ENCODE peak calls at places on chromosomes 1 and 21, in six cellular contexts. One of them, this sample, is unnamed.

GRCh38 chr21:41350436-41351155 is 11.2 kb upstream of the MX2 start:
- DNase-seq in foreskin fibroblast: no peak
- DNase-seq in HT1080: no peak
- DNase-seq in amniotic stem cell: no peak
- DNase-seq in posterior cingulate gyrus: no peak
- DNase-seq in fibroblast of pulmonary artery: no peak
- DNase-seq in this sample: no peak

GRCh38 chr1:208541225-208541855 is 297.2 kb upstream of the PLXNA2 start:
- DNase-seq in foreskin fibroblast: no peak
- DNase-seq in HT1080: peak
- DNase-seq in amniotic stem cell: no peak
- DNase-seq in posterior cingulate gyrus: no peak
- DNase-seq in fibroblast of pulmonary artery: no peak
- DNase-seq in this sample: no peak

GRCh38 chr1:94165843-94166242 is 44.9 kb upstream of the ABCA4 start:
- DNase-seq in foreskin fibroblast: no peak
- DNase-seq in HT1080: no peak
- DNase-seq in amniotic stem cell: no peak
- DNase-seq in posterior cingulate gyrus: no peak
- DNase-seq in fibroblast of pulmonary artery: no peak
- DNase-seq in this sample: no peak

GRCh38 chr1:21666572-21667320 is 2.4 kb downstream of the RAP1GAP start:
- DNase-seq in foreskin fibroblast: no peak
- DNase-seq in HT1080: no peak
- DNase-seq in amniotic stem cell: no peak
- DNase-seq in posterior cingulate gyrus: no peak
- DNase-seq in fibroblast of pulmonary artery: peak
- DNase-seq in this sample: no peak

GRCh38 chr1:194929376-194929775 is 1678.9 kb downstream of the KCNT2 start:
- DNase-seq in foreskin fibroblast: no peak
- DNase-seq in HT1080: no peak
- DNase-seq in amniotic stem cell: no peak
- DNase-seq in posterior cingulate gyrus: no peak
- DNase-seq in fibroblast of pulmonary artery: peak
- DNase-seq in this sample: no peak

GRCh38 chr1:228090613-228091081 is 8.1 kb downstream of the ARF1 start:
- DNase-seq in foreskin fibroblast: peak
- DNase-seq in HT1080: no peak
- DNase-seq in amniotic stem cell: no peak
- DNase-seq in posterior cingulate gyrus: no peak
- DNase-seq in fibroblast of pulmonary artery: peak
- DNase-seq in this sample: no peak

GRCh38 chr1:34736711-34737110 is 18.1 kb upstream of the GJB5 start:
- DNase-seq in foreskin fibroblast: no peak
- DNase-seq in HT1080: no peak
- DNase-seq in amniotic stem cell: no peak
- DNase-seq in posterior cingulate gyrus: no peak
- DNase-seq in fibroblast of pulmonary artery: no peak
- DNase-seq in this sample: no peak

GRCh38 chr1:210726621-210727020 is 397.9 kb downstream of the HHAT start:
- DNase-seq in foreskin fibroblast: no peak
- DNase-seq in HT1080: no peak
- DNase-seq in amniotic stem cell: no peak
- DNase-seq in posterior cingulate gyrus: peak
- DNase-seq in fibroblast of pulmonary artery: peak
- DNase-seq in this sample: peak

GRCh38 chr1:202145325-202146140 is 996 bp upstream of the ARL8A start:
- DNase-seq in foreskin fibroblast: no peak
- DNase-seq in HT1080: no peak
- DNase-seq in amniotic stem cell: no peak
- DNase-seq in posterior cingulate gyrus: no peak
- DNase-seq in fibroblast of pulmonary artery: no peak
- DNase-seq in this sample: peak

GRCh38 chr1:153742411-153743142 is 14.7 kb downstream of the INTS3 start:
- DNase-seq in foreskin fibroblast: no peak
- DNase-seq in HT1080: no peak
- DNase-seq in amniotic stem cell: no peak
- DNase-seq in posterior cingulate gyrus: no peak
- DNase-seq in fibroblast of pulmonary artery: peak
- DNase-seq in this sample: no peak

GRCh38 chr1:23930861-23931471 is 17.8 kb upstream of the CNR2 start:
- DNase-seq in foreskin fibroblast: peak
- DNase-seq in HT1080: no peak
- DNase-seq in amniotic stem cell: peak
- DNase-seq in posterior cingulate gyrus: no peak
- DNase-seq in fibroblast of pulmonary artery: peak
- DNase-seq in this sample: no peak

GRCh38 chr1:187985897-187986654 is 1157.3 kb downstream of the PLA2G4A start:
- DNase-seq in foreskin fibroblast: peak
- DNase-seq in HT1080: no peak
- DNase-seq in amniotic stem cell: no peak
- DNase-seq in posterior cingulate gyrus: no peak
- DNase-seq in fibroblast of pulmonary artery: no peak
- DNase-seq in this sample: no peak

GRCh38 chr1:206742702-206743383 is 27.7 kb upstream of the IL19 start:
- DNase-seq in foreskin fibroblast: no peak
- DNase-seq in HT1080: no peak
- DNase-seq in amniotic stem cell: no peak
- DNase-seq in posterior cingulate gyrus: no peak
- DNase-seq in fibroblast of pulmonary artery: no peak
- DNase-seq in this sample: no peak

GRCh38 chr1:151048645-151049032 is 1.1 kb downstream of the C1orf56 start:
- DNase-seq in foreskin fibroblast: no peak
- DNase-seq in HT1080: no peak
- DNase-seq in amniotic stem cell: no peak
- DNase-seq in posterior cingulate gyrus: no peak
- DNase-seq in fibroblast of pulmonary artery: no peak
- DNase-seq in this sample: no peak

GRCh38 chr21:43211085-43212071 is 42.6 kb downstream of the CRYAA start:
- DNase-seq in foreskin fibroblast: no peak
- DNase-seq in HT1080: no peak
- DNase-seq in amniotic stem cell: no peak
- DNase-seq in posterior cingulate gyrus: no peak
- DNase-seq in fibroblast of pulmonary artery: peak
- DNase-seq in this sample: no peak

GRCh38 chr1:103516693-103517092 is 8.8 kb upstream of the RNPC3 start:
- DNase-seq in foreskin fibroblast: no peak
- DNase-seq in HT1080: peak
- DNase-seq in amniotic stem cell: no peak
- DNase-seq in posterior cingulate gyrus: no peak
- DNase-seq in fibroblast of pulmonary artery: peak
- DNase-seq in this sample: no peak

GRCh38 chr21:26082549-26082948 is 88.0 kb downstream of the APP start:
- DNase-seq in foreskin fibroblast: no peak
- DNase-seq in HT1080: no peak
- DNase-seq in amniotic stem cell: no peak
- DNase-seq in posterior cingulate gyrus: no peak
- DNase-seq in fibroblast of pulmonary artery: no peak
- DNase-seq in this sample: no peak

GRCh38 chr1:89855413-89856123 is 34.7 kb downstream of the LRRC8D start:
- DNase-seq in foreskin fibroblast: peak
- DNase-seq in HT1080: peak
- DNase-seq in amniotic stem cell: peak
- DNase-seq in posterior cingulate gyrus: no peak
- DNase-seq in fibroblast of pulmonary artery: peak
- DNase-seq in this sample: no peak

GRCh38 chr1:40038693-40039092 is 1.8 kb upstream of the CAP1 start:
- DNase-seq in foreskin fibroblast: no peak
- DNase-seq in HT1080: no peak
- DNase-seq in amniotic stem cell: no peak
- DNase-seq in posterior cingulate gyrus: no peak
- DNase-seq in fibroblast of pulmonary artery: no peak
- DNase-seq in this sample: no peak

GRCh38 chr21:45309541-45310381 is 22.1 kb upstream of the POFUT2 start:
- DNase-seq in foreskin fibroblast: no peak
- DNase-seq in HT1080: no peak
- DNase-seq in amniotic stem cell: no peak
- DNase-seq in posterior cingulate gyrus: no peak
- DNase-seq in fibroblast of pulmonary artery: no peak
- DNase-seq in this sample: no peak

GRCh38 chr1:72623299-72623708 is 341.0 kb upstream of the NEGR1 start:
- DNase-seq in foreskin fibroblast: peak
- DNase-seq in HT1080: peak
- DNase-seq in amniotic stem cell: peak
- DNase-seq in posterior cingulate gyrus: no peak
- DNase-seq in fibroblast of pulmonary artery: peak
- DNase-seq in this sample: peak

GRCh38 chr1:91803847-91804545 is 82.0 kb downstream of the TGFBR3 start:
- DNase-seq in foreskin fibroblast: no peak
- DNase-seq in HT1080: peak
- DNase-seq in amniotic stem cell: no peak
- DNase-seq in posterior cingulate gyrus: no peak
- DNase-seq in fibroblast of pulmonary artery: no peak
- DNase-seq in this sample: peak

GRCh38 chr1:16717174-16718108 is 22.9 kb upstream of the RNU1-4 start:
- DNase-seq in foreskin fibroblast: no peak
- DNase-seq in HT1080: peak
- DNase-seq in amniotic stem cell: no peak
- DNase-seq in posterior cingulate gyrus: no peak
- DNase-seq in fibroblast of pulmonary artery: no peak
- DNase-seq in this sample: no peak

GRCh38 chr1:60428161-60428560 is 354.6 kb upstream of the C1orf87 start:
- DNase-seq in foreskin fibroblast: no peak
- DNase-seq in HT1080: no peak
- DNase-seq in amniotic stem cell: no peak
- DNase-seq in posterior cingulate gyrus: no peak
- DNase-seq in fibroblast of pulmonary artery: peak
- DNase-seq in this sample: no peak

GRCh38 chr1:23809751-23810171 is 9.2 kb upstream of the GALE start:
- DNase-seq in foreskin fibroblast: no peak
- DNase-seq in HT1080: peak
- DNase-seq in amniotic stem cell: no peak
- DNase-seq in posterior cingulate gyrus: peak
- DNase-seq in fibroblast of pulmonary artery: peak
- DNase-seq in this sample: peak

GRCh38 chr1:29789910-29790247 is 553.6 kb downstream of the PTPRU start:
- DNase-seq in foreskin fibroblast: no peak
- DNase-seq in HT1080: no peak
- DNase-seq in amniotic stem cell: no peak
- DNase-seq in posterior cingulate gyrus: no peak
- DNase-seq in fibroblast of pulmonary artery: no peak
- DNase-seq in this sample: no peak

GRCh38 chr1:176177764-176178163 is 29.3 kb downstream of the COP1 start:
- DNase-seq in foreskin fibroblast: no peak
- DNase-seq in HT1080: no peak
- DNase-seq in amniotic stem cell: no peak
- DNase-seq in posterior cingulate gyrus: no peak
- DNase-seq in fibroblast of pulmonary artery: no peak
- DNase-seq in this sample: no peak

GRCh38 chr1:203840208-203840808 is 21.1 kb upstream of the SNRPE start:
- DNase-seq in foreskin fibroblast: no peak
- DNase-seq in HT1080: no peak
- DNase-seq in amniotic stem cell: no peak
- DNase-seq in posterior cingulate gyrus: no peak
- DNase-seq in fibroblast of pulmonary artery: no peak
- DNase-seq in this sample: no peak

GRCh38 chr1:226082959-226083302 is 20.4 kb downstream of the H3-3A start:
- DNase-seq in foreskin fibroblast: peak
- DNase-seq in HT1080: no peak
- DNase-seq in amniotic stem cell: no peak
- DNase-seq in posterior cingulate gyrus: peak
- DNase-seq in fibroblast of pulmonary artery: peak
- DNase-seq in this sample: no peak

GRCh38 chr1:31701137-31701736 is 2.6 kb downstream of the COL16A1 start:
- DNase-seq in foreskin fibroblast: peak
- DNase-seq in HT1080: peak
- DNase-seq in amniotic stem cell: peak
- DNase-seq in posterior cingulate gyrus: peak
- DNase-seq in fibroblast of pulmonary artery: peak
- DNase-seq in this sample: no peak

GRCh38 chr1:246797157-246797556 is 72.9 kb downstream of the SCCPDH start:
- DNase-seq in foreskin fibroblast: no peak
- DNase-seq in HT1080: no peak
- DNase-seq in amniotic stem cell: no peak
- DNase-seq in posterior cingulate gyrus: no peak
- DNase-seq in fibroblast of pulmonary artery: no peak
- DNase-seq in this sample: no peak

GRCh38 chr1:183911285-183911684 is 106.4 kb downstream of the RGL1 start:
- DNase-seq in foreskin fibroblast: no peak
- DNase-seq in HT1080: no peak
- DNase-seq in amniotic stem cell: no peak
- DNase-seq in posterior cingulate gyrus: no peak
- DNase-seq in fibroblast of pulmonary artery: no peak
- DNase-seq in this sample: no peak

GRCh38 chr1:178644308-178645120 is 80.5 kb upstream of the RALGPS2 start:
- DNase-seq in foreskin fibroblast: no peak
- DNase-seq in HT1080: no peak
- DNase-seq in amniotic stem cell: no peak
- DNase-seq in posterior cingulate gyrus: no peak
- DNase-seq in fibroblast of pulmonary artery: peak
- DNase-seq in this sample: no peak

GRCh38 chr1:176206006-176206960 is 803 bp downstream of the COP1 start:
- DNase-seq in foreskin fibroblast: peak
- DNase-seq in HT1080: peak
- DNase-seq in amniotic stem cell: peak
- DNase-seq in posterior cingulate gyrus: peak
- DNase-seq in fibroblast of pulmonary artery: peak
- DNase-seq in this sample: no peak

GRCh38 chr1:41643422-41643821 is 158.9 kb upstream of the EDN2 start:
- DNase-seq in foreskin fibroblast: no peak
- DNase-seq in HT1080: no peak
- DNase-seq in amniotic stem cell: no peak
- DNase-seq in posterior cingulate gyrus: no peak
- DNase-seq in fibroblast of pulmonary artery: no peak
- DNase-seq in this sample: no peak

This sample was measured in KG1.